ENCODE peak calls at places on chromosomes 6 and 20, in nine cellular contexts. One of them, this sample, is unnamed.

GRCh38 chr6:91812596-91813274 is 1225.9 kb upstream of the MAP3K7 start:
- DNase-seq in ELR: no peak
- DNase-seq in amniotic stem cell: no peak
- DNase-seq in nucleus accumbens: no peak
- DNase-seq in GM06990: no peak
- DNase-seq in fibroblast of lung: peak
- DNase-seq in NCI-H1930: no peak
- DNase-seq in A172: no peak
- DNase-seq in GM10248: no peak
- DNase-seq in this sample: no peak

GRCh38 chr6:37242429-37243052 is 15.0 kb upstream of the TBC1D22B start:
- DNase-seq in ELR: peak
- DNase-seq in amniotic stem cell: peak
- DNase-seq in nucleus accumbens: no peak
- DNase-seq in GM06990: no peak
- DNase-seq in fibroblast of lung: peak
- DNase-seq in NCI-H1930: no peak
- DNase-seq in A172: peak
- DNase-seq in GM10248: no peak
- DNase-seq in this sample: no peak

GRCh38 chr6:57021086-57021720 is 25.3 kb upstream of the KIAA1586 start:
- DNase-seq in ELR: peak
- DNase-seq in amniotic stem cell: peak
- DNase-seq in nucleus accumbens: no peak
- DNase-seq in GM06990: peak
- DNase-seq in fibroblast of lung: peak
- DNase-seq in NCI-H1930: peak
- DNase-seq in A172: peak
- DNase-seq in GM10248: peak
- DNase-seq in this sample: peak

GRCh38 chr20:34894723-34895122 is 18.3 kb downstream of the ACSS2 start:
- DNase-seq in ELR: no peak
- DNase-seq in amniotic stem cell: no peak
- DNase-seq in nucleus accumbens: no peak
- DNase-seq in GM06990: no peak
- DNase-seq in fibroblast of lung: no peak
- DNase-seq in NCI-H1930: no peak
- DNase-seq in A172: no peak
- DNase-seq in GM10248: no peak
- DNase-seq in this sample: no peak

GRCh38 chr6:155079985-155080452 is 84.9 kb downstream of the TIAM2 start:
- DNase-seq in ELR: no peak
- DNase-seq in amniotic stem cell: no peak
- DNase-seq in nucleus accumbens: no peak
- DNase-seq in GM06990: peak
- DNase-seq in fibroblast of lung: peak
- DNase-seq in NCI-H1930: no peak
- DNase-seq in A172: no peak
- DNase-seq in GM10248: no peak
- DNase-seq in this sample: no peak

GRCh38 chr6:169097336-169098052 is 156.2 kb downstream of the THBS2 start:
- DNase-seq in ELR: peak
- DNase-seq in amniotic stem cell: peak
- DNase-seq in nucleus accumbens: no peak
- DNase-seq in GM06990: no peak
- DNase-seq in fibroblast of lung: peak
- DNase-seq in NCI-H1930: no peak
- DNase-seq in A172: peak
- DNase-seq in GM10248: no peak
- DNase-seq in this sample: no peak

GRCh38 chr6:52514514-52514913 is 62.3 kb downstream of the TRAM2 start:
- DNase-seq in ELR: peak
- DNase-seq in amniotic stem cell: no peak
- DNase-seq in nucleus accumbens: no peak
- DNase-seq in GM06990: no peak
- DNase-seq in fibroblast of lung: peak
- DNase-seq in NCI-H1930: no peak
- DNase-seq in A172: no peak
- DNase-seq in GM10248: no peak
- DNase-seq in this sample: no peak

GRCh38 chr6:12595161-12595792 is 121.3 kb upstream of the PHACTR1 start:
- DNase-seq in ELR: peak
- DNase-seq in amniotic stem cell: no peak
- DNase-seq in nucleus accumbens: no peak
- DNase-seq in GM06990: peak
- DNase-seq in fibroblast of lung: peak
- DNase-seq in NCI-H1930: no peak
- DNase-seq in A172: peak
- DNase-seq in GM10248: no peak
- DNase-seq in this sample: no peak

GRCh38 chr20:23530937-23531567 is 37.2 kb downstream of the CST9L start:
- DNase-seq in ELR: no peak
- DNase-seq in amniotic stem cell: no peak
- DNase-seq in nucleus accumbens: no peak
- DNase-seq in GM06990: no peak
- DNase-seq in fibroblast of lung: no peak
- DNase-seq in NCI-H1930: no peak
- DNase-seq in A172: no peak
- DNase-seq in GM10248: no peak
- DNase-seq in this sample: no peak

GRCh38 chr6:30200551-30201281 is 12.5 kb downstream of the TRIM26 start:
- DNase-seq in ELR: no peak
- DNase-seq in amniotic stem cell: no peak
- DNase-seq in nucleus accumbens: no peak
- DNase-seq in GM06990: no peak
- DNase-seq in fibroblast of lung: no peak
- DNase-seq in NCI-H1930: no peak
- DNase-seq in A172: no peak
- DNase-seq in GM10248: peak
- DNase-seq in this sample: no peak

GRCh38 chr6:36125575-36125974 is 4.7 kb upstream of the MAPK13 start:
- DNase-seq in ELR: no peak
- DNase-seq in amniotic stem cell: no peak
- DNase-seq in nucleus accumbens: no peak
- DNase-seq in GM06990: no peak
- DNase-seq in fibroblast of lung: no peak
- DNase-seq in NCI-H1930: no peak
- DNase-seq in A172: no peak
- DNase-seq in GM10248: no peak
- DNase-seq in this sample: no peak

GRCh38 chr20:45372241-45372640 is 5.9 kb downstream of the TP53TG5 start:
- DNase-seq in ELR: no peak
- DNase-seq in amniotic stem cell: no peak
- DNase-seq in nucleus accumbens: no peak
- DNase-seq in GM06990: no peak
- DNase-seq in fibroblast of lung: no peak
- DNase-seq in NCI-H1930: no peak
- DNase-seq in A172: no peak
- DNase-seq in GM10248: no peak
- DNase-seq in this sample: no peak

GRCh38 chr6:138255443-138255842 is 37.2 kb upstream of the PBOV1 start:
- DNase-seq in ELR: no peak
- DNase-seq in amniotic stem cell: no peak
- DNase-seq in nucleus accumbens: no peak
- DNase-seq in GM06990: no peak
- DNase-seq in fibroblast of lung: no peak
- DNase-seq in NCI-H1930: no peak
- DNase-seq in A172: no peak
- DNase-seq in GM10248: no peak
- DNase-seq in this sample: no peak

This sample was measured in frontal cortex.